ENCODE peak calls at places on chromosomes 11 and 22, in eight cellular contexts. B is amniotic stem cell; M is AG08395; G is adipocyte; W is T follicular helper cell; F is CD8-positive, alpha-beta memory T cell; X is posterior cingulate gyrus; J is psoas muscle. V is an unnamed sample.

GRCh38 chr11:126523441-126523840 is 168.0 kb downstream of the ST3GAL4 start:
- DNase-seq in G (no peak), B (no peak), J (no peak), M (no peak), X (no peak), W (no peak), F (no peak), V (no peak)

GRCh38 chr11:7251836-7252682 is at the start of gene SYT9:
- DNase-seq in M (peak), G (peak), B (no peak), W (no peak), X (peak), F (no peak), J (peak), V (peak)

GRCh38 chr11:120756931-120757330 is 245.4 kb downstream of the GRIK4 start:
- DNase-seq in G (no peak), M (no peak), W (no peak), B (no peak), X (no peak), J (no peak), F (no peak), V (peak)

GRCh38 chr11:123307276-123307675 is 112.2 kb upstream of the CLMP start:
- DNase-seq in W (no peak), J (no peak), B (no peak), F (no peak), X (no peak), G (no peak), M (no peak), V (no peak)

GRCh38 chr22:41995211-41995610 is 3.4 kb upstream of the WBP2NL start:
- DNase-seq in G (no peak), F (no peak), W (no peak), J (no peak), B (no peak), X (no peak), M (no peak), V (no peak)

GRCh38 chr22:20131856-20132685 is 467 bp downstream of the ZDHHC8 start:
- DNase-seq in J (peak), B (no peak), X (no peak), G (peak), W (no peak), F (peak), M (peak), V (peak)

GRCh38 chr22:49969751-49970527 is 9.4 kb downstream of the PIM3 start:
- DNase-seq in B (no peak), M (no peak), X (no peak), F (no peak), W (no peak), G (no peak), J (peak), V (no peak)

GRCh38 chr22:47328550-47329243 is 566.2 kb downstream of the TBC1D22A start:
- DNase-seq in M (peak), B (peak), G (peak), X (no peak), F (no peak), J (peak), W (no peak), V (no peak)

GRCh38 chr11:20388096-20389055 is 860 bp downstream of the PRMT3 start:
- DNase-seq in B (no peak), W (no peak), M (peak), X (no peak), G (peak), F (no peak), J (no peak), V (no peak)

GRCh38 chr11:119974467-119974866 is 163.4 kb downstream of the TRIM29 start:
- DNase-seq in F (no peak), M (no peak), X (peak), W (no peak), G (no peak), J (no peak), B (no peak), V (no peak)

GRCh38 chr11:102448869-102449224 is 3.7 kb downstream of the TMEM123 start:
- DNase-seq in G (no peak), J (no peak), M (no peak), X (no peak), F (no peak), W (no peak), B (no peak), V (no peak)

GRCh38 chr11:76445122-76446084 is 585 bp downstream of the EMSY start:
- DNase-seq in B (peak), J (peak), W (peak), G (peak), X (peak), M (peak), F (peak), V (peak)

GRCh38 chr11:2194877-2195755 is 23.5 kb upstream of the TH start:
- DNase-seq in F (peak), X (no peak), W (no peak), J (no peak), G (peak), M (peak), B (no peak), V (peak)

GRCh38 chr11:133219543-133219942 is 312.8 kb downstream of the OPCML start:
- DNase-seq in B (no peak), M (no peak), G (no peak), J (no peak), W (no peak), F (no peak), X (no peak), V (peak)

GRCh38 chr22:41808400-41808799 is 7.9 kb downstream of the CCDC134 start:
- DNase-seq in J (no peak), W (no peak), G (no peak), M (no peak), B (no peak), F (no peak), X (no peak), V (no peak)

GRCh38 chr11:119491753-119492455 is 68.9 kb upstream of the THY1 start:
- DNase-seq in J (no peak), G (peak), B (no peak), W (no peak), M (peak), F (no peak), X (peak), V (peak)

GRCh38 chr11:131512228-131512627 is 141.8 kb downstream of the NTM start:
- DNase-seq in M (no peak), G (no peak), J (no peak), B (no peak), F (no peak), X (no peak), W (no peak), V (no peak)

GRCh38 chr11:120489799-120490198 is 21.7 kb upstream of the GRIK4 start:
- DNase-seq in X (no peak), B (no peak), W (no peak), J (no peak), F (no peak), M (no peak), G (no peak), V (no peak)

GRCh38 chr11:128431931-128432330 is 155.4 kb downstream of the ETS1 start:
- DNase-seq in J (no peak), B (no peak), M (peak), F (no peak), W (no peak), G (no peak), X (no peak), V (no peak)

GRCh38 chr11:119764108-119764874 is 35.3 kb upstream of the NECTIN1 start:
- DNase-seq in B (no peak), M (peak), J (peak), F (no peak), W (no peak), G (peak), X (peak), V (peak)

GRCh38 chr11:14934641-14935351 is 37.4 kb downstream of the CALCA start:
- DNase-seq in X (no peak), W (no peak), M (no peak), J (no peak), G (no peak), B (no peak), F (no peak), V (no peak)

GRCh38 chr11:117807482-117808272 is 10.7 kb upstream of the DSCAML1 start:
- DNase-seq in B (no peak), G (peak), X (peak), W (peak), M (peak), F (peak), J (peak), V (peak)

GRCh38 chr11:74479340-74480123 is 12.2 kb upstream of the KCNE3 start:
- DNase-seq in X (no peak), W (no peak), M (no peak), G (no peak), J (no peak), B (no peak), F (no peak), V (no peak)

GRCh38 chr11:62656801-62657429 is 3.8 kb upstream of the INTS5 start:
- DNase-seq in B (no peak), W (no peak), X (no peak), M (no peak), G (peak), J (no peak), F (no peak), V (no peak)

GRCh38 chr11:23455291-23455864 is 595.1 kb upstream of the CCDC179 start:
- DNase-seq in X (no peak), F (no peak), M (no peak), B (no peak), G (no peak), J (no peak), W (no peak), V (peak)

GRCh38 chr11:109490953-109491733 is 69.2 kb downstream of the C11orf87 start:
- DNase-seq in B (no peak), W (no peak), J (no peak), X (no peak), G (peak), F (no peak), M (peak), V (no peak)

GRCh38 chr11:48169706-48170105 is 46.9 kb upstream of the OR4B1 start:
- DNase-seq in X (no peak), M (no peak), G (no peak), F (no peak), B (no peak), W (no peak), J (no peak), V (no peak)

GRCh38 chr11:2651054-2651617 is 48.7 kb downstream of the KCNQ1OT1 start:
- DNase-seq in M (no peak), F (no peak), J (no peak), B (no peak), X (no peak), G (no peak), W (no peak), V (no peak)

GRCh38 chr11:59654893-59655292 is 13.9 kb downstream of the PATL1 start:
- DNase-seq in M (no peak), F (no peak), W (no peak), G (no peak), X (no peak), J (no peak), B (no peak), V (no peak)

GRCh38 chr22:28440517-28441366 is 238.9 kb downstream of the TTC28 start:
- DNase-seq in X (no peak), G (peak), J (no peak), W (no peak), B (no peak), M (peak), F (no peak), V (no peak)

GRCh38 chr22:36052505-36052941 is 23.9 kb upstream of the RBFOX2 start:
- DNase-seq in G (no peak), F (no peak), J (no peak), B (no peak), W (no peak), M (peak), X (no peak), V (no peak)

GRCh38 chr22:39748877-39749276 is 144.7 kb downstream of the ENTHD1 start:
- DNase-seq in B (no peak), G (peak), X (no peak), M (no peak), J (no peak), W (no peak), F (no peak), V (no peak)

GRCh38 chr11:116830184-116830912 is 641 bp downstream of the APOC3 start:
- DNase-seq in M (no peak), W (no peak), F (no peak), B (no peak), G (no peak), X (no peak), J (no peak), V (no peak)